ENCODE peak calls at places on chromosomes 4 and X, in eight cellular contexts. K is dorsolateral prefrontal cortex, S is endothelial cell, Q is AG09309, X is HFF-Myc, J is fibroblast of lung, A is mucosa of descending colon, T is stomach. H is an unnamed sample.

GRCh38 chrX:9482408-9482807 is 17.6 kb downstream of the TBL1X start:
- DNase-seq in K (no peak), S (no peak), Q (no peak), X (no peak), J (no peak), A (no peak), T (no peak), H (no peak)

GRCh38 chr4:129808242-129808641 is 712.3 kb downstream of the C4orf33 start:
- DNase-seq in K (no peak), S (no peak), Q (no peak), X (no peak), J (no peak), A (no peak), T (no peak), H (no peak)

GRCh38 chrX:105543271-105543670 is 279.1 kb upstream of the NRK start:
- DNase-seq in K (no peak), S (no peak), Q (no peak), X (no peak), J (no peak), A (no peak), T (no peak), H (no peak)

GRCh38 chrX:68728186-68728585 is 80.7 kb downstream of the STARD8 start:
- DNase-seq in K (no peak), S (no peak), Q (no peak), X (no peak), J (no peak), A (no peak), T (peak), H (no peak)

GRCh38 chr4:168483786-168484185 is 3.5 kb upstream of the DDX60L start:
- DNase-seq in K (no peak), S (no peak), Q (peak), X (no peak), J (peak), A (no peak), T (no peak), H (no peak)

GRCh38 chr4:169283114-169283509 is 12.4 kb upstream of the SH3RF1 start:
- DNase-seq in K (no peak), S (no peak), Q (peak), X (no peak), J (peak), A (no peak), T (no peak), H (no peak)

GRCh38 chr4:95107004-95107403 is 349.2 kb downstream of the BMPR1B start:
- DNase-seq in K (no peak), S (no peak), Q (no peak), X (no peak), J (peak), A (no peak), T (no peak), H (no peak)

GRCh38 chr4:13988347-13989265 is 361.1 kb upstream of the BOD1L1 start:
- DNase-seq in K (no peak), S (no peak), Q (peak), X (no peak), J (peak), A (no peak), T (no peak), H (no peak)

GRCh38 chrX:81957900-81958545 is 756.1 kb downstream of the SH3BGRL start:
- DNase-seq in K (no peak), S (no peak), Q (no peak), X (no peak), J (peak), A (no peak), T (no peak), H (peak)

GRCh38 chr4:48017108-48017527 is 546 bp downstream of the NIPAL1 start:
- DNase-seq in K (no peak), S (peak), Q (no peak), X (no peak), J (peak), A (peak), T (peak), H (peak)

GRCh38 chrX:152876931-152877840 is 20.7 kb upstream of the ZNF185 start:
- DNase-seq in K (no peak), S (no peak), Q (no peak), X (no peak), J (no peak), A (peak), T (no peak), H (no peak)

GRCh38 chr4:183332447-183332846 is 10.2 kb upstream of the CLDN24 start:
- DNase-seq in K (no peak), S (no peak), Q (no peak), X (no peak), J (no peak), A (no peak), T (no peak), H (no peak)

GRCh38 chr4:164621886-164622521 is 131.9 kb upstream of the SMIM31 start:
- DNase-seq in K (no peak), S (no peak), Q (no peak), X (no peak), J (peak), A (no peak), T (no peak), H (no peak)

GRCh38 chr4:71212216-71212615 is 126.6 kb upstream of the SLC4A4 start:
- DNase-seq in K (no peak), S (no peak), Q (no peak), X (no peak), J (peak), A (no peak), T (no peak), H (no peak)

GRCh38 chrX:11757729-11758399 is at the start of gene MSL3:
- DNase-seq in K (no peak), S (peak), Q (no peak), X (no peak), J (peak), A (peak), T (peak), H (peak)

GRCh38 chr4:171031338-171031737 is 781.9 kb upstream of the GALNTL6 start:
- DNase-seq in K (no peak), S (no peak), Q (no peak), X (no peak), J (no peak), A (no peak), T (no peak), H (no peak)

GRCh38 chr4:171035909-171036308 is 777.3 kb upstream of the GALNTL6 start:
- DNase-seq in K (no peak), S (no peak), Q (no peak), X (no peak), J (no peak), A (no peak), T (no peak), H (no peak)
- TF ChIP-seq CTCF in K (no peak), S (no peak), Q (no peak), X (no peak), J (no peak), A (no peak), T (no peak), H (no peak)

GRCh38 chr4:76872556-76872955 is 25.4 kb downstream of the SOWAHB start:
- DNase-seq in K (no peak), S (no peak), Q (no peak), X (no peak), J (peak), A (no peak), T (no peak), H (no peak)

GRCh38 chr4:76879731-76880364 is 18.1 kb downstream of the SOWAHB start:
- DNase-seq in K (no peak), S (no peak), Q (no peak), X (no peak), J (peak), A (no peak), T (no peak), H (no peak)

GRCh38 chr4:76874176-76874575 is 23.8 kb downstream of the SOWAHB start:
- DNase-seq in K (no peak), S (no peak), Q (no peak), X (no peak), J (no peak), A (no peak), T (no peak), H (no peak)
- TF ChIP-seq CTCF in K (no peak), S (no peak), Q (no peak), X (no peak), J (no peak), A (no peak), T (no peak), H (no peak)

GRCh38 chr4:107408968-107409367 is 311.1 kb downstream of the PAPSS1 start:
- DNase-seq in K (no peak), S (no peak), Q (no peak), X (no peak), J (no peak), A (no peak), T (no peak), H (no peak)
- TF ChIP-seq CTCF in K (no peak), S (no peak), Q (no peak), X (no peak), J (no peak), A (no peak), T (no peak), H (no peak)

GRCh38 chrX:45769919-45770582 is 569.4 kb upstream of the DIPK2B start:
- DNase-seq in K (no peak), S (no peak), Q (peak), X (no peak), J (peak), A (peak), T (peak), H (peak)

GRCh38 chrX:45771114-45771513 is 570.4 kb upstream of the DIPK2B start:
- DNase-seq in K (no peak), S (no peak), Q (peak), X (peak), J (peak), A (no peak), T (peak), H (no peak)

GRCh38 chrX:45774961-45775360 is 574.3 kb upstream of the DIPK2B start:
- DNase-seq in K (no peak), S (no peak), Q (peak), X (no peak), J (peak), A (no peak), T (no peak), H (no peak)

GRCh38 chrX:45768666-45769065 is 568.0 kb upstream of the DIPK2B start:
- DNase-seq in K (no peak), S (no peak), Q (no peak), X (no peak), J (no peak), A (no peak), T (no peak), H (no peak)

GRCh38 chrX:45771560-45772340 is 571.1 kb upstream of the DIPK2B start:
- DNase-seq in K (no peak), S (no peak), Q (no peak), X (no peak), J (peak), A (peak), T (peak), H (peak)
- TF ChIP-seq CTCF in K (no peak), S (no peak), Q (no peak), X (no peak), J (no peak), A (no peak), T (no peak), H (no peak)

DNA sequence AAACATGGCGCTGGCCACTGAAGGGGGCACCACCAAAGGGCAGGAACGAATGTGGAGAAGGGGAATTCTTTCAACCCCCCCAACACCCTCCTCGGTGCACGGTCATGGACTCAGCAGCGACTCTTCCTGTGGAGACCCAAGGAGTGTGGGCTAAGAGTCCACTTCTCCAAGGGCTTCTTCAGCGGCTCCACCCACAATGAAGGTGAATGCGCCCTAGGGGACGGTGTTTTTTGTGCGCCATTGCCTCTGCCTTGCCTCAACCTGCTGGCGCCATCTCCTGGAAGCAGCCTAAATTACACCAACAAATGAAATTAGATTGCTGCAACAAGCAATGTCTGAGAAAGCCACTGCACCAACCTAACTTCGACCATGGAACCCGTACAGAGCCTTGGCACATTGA is 169.2 kb upstream of the MAGEB18 start:
- DNase-seq in K (no peak), S (peak), Q (no peak), X (no peak), J (peak), A (no peak), T (no peak), H (peak)
- TF ChIP-seq CTCF in K (no peak), S (peak), Q (no peak), X (no peak), J (no peak), A (no peak), T (no peak), H (no peak)

DNA sequence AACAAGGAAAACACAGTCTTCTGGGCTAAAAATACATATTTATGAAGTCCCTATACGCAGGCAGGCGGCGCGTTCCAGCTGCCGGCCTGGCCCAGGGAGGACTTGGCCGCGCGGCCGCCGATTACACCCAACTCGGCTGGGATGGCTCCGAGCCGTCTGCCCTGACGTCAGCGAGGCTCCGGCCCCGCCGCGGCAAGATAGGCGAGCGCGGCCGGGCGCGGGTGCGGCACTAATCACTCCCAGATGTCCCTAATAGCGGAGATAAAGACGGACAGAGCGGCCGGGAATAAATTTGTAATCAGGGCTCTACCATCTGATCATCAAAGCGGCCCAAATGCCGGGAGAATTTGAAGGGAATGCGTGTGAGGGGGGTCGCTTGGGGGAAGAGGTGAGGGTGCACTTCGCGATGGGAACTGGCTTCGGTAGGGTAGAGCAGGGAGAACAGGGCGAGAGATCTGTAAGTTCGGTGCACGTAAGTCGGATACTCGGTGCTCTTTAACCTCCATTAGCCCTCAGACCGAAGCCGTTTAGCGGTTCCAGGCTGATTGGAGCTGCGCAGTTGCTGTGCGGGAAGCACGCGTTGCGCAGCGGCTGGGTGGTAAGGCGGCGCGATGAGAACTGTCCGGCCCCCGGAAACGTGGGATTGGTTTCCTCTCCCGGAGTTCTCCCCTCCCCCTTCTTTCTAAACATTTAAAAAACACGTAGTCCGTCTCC is 7.7 kb downstream of the HAND2 start:
- DNase-seq in K (no peak), S (no peak), Q (peak), X (peak), J (peak), A (peak), T (peak), H (peak)
- TF ChIP-seq CTCF in K (no peak), S (no peak), Q (no peak), X (peak), J (no peak), A (no peak), T (no peak), H (no peak)

GRCh38 chrX:352582-353314 is 34.0 kb downstream of the PPP2R3B start:
- DNase-seq in K (no peak), S (no peak), Q (no peak), X (no peak), J (no peak), A (peak), T (no peak), H (no peak)

GRCh38 chrX:355329-356050 is 31.2 kb downstream of the PPP2R3B start:
- DNase-seq in K (no peak), S (no peak), Q (no peak), X (no peak), J (no peak), A (no peak), T (no peak), H (no peak)

GRCh38 chrX:352181-352580 is 33.6 kb upstream of the GTPBP6 start:
- DNase-seq in K (no peak), S (no peak), Q (no peak), X (no peak), J (no peak), A (peak), T (no peak), H (no peak)

GRCh38 chrX:351736-352135 is 33.1 kb upstream of the GTPBP6 start:
- DNase-seq in K (no peak), S (no peak), Q (no peak), X (no peak), J (no peak), A (peak), T (no peak), H (no peak)

DNA sequence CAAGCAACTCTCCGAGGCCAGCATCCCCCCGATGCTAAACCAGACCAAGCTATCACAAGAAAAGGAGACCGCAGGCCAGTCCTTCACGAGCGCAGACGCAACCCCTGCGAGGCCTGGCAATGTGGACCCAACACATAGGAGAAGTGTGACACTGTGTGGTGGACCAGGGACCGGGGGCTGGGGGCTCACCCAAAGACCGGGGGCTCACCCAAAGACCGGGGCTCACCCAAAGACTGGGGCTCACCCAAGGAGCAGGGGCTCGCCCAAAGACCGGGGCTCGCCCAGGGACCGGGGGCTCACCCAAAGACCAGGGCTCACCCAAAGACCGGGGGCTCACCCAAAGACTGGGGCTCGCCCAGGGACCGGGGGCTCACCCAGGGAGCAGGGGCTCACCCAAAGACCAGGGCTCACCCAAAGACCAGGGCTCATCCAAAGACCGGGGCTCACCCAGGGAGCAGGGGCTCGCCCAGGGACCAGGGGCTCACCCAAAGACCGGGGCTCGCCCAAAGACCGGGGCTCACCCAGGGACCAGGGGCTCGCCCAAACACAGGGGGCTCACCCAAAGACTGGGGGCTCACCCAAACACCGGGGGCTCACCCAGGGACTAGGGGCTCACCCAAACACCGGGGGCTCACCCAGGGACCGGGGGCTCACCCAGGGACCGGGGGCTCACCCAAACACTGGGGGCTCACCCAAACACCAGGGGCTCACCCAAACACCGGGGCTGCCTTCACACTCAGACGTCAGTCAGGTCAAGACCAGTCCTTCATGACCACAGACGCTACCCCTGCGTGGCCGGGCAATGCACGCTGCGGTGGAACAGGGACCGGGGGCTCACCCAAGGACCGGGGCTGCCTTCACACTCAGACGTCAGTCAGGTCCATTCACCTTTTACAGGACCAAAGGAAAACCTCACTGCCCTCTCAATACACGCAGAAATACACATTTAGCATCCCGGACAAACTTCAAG is 32.9 kb downstream of the PPP2R3B start:
- DNase-seq in K (no peak), S (no peak), Q (no peak), X (no peak), J (no peak), A (peak), T (no peak), H (no peak)
- TF ChIP-seq CTCF in K (no peak), S (no peak), Q (no peak), X (no peak), J (no peak), A (no peak), T (no peak), H (no peak)